ENCODE peak calls at places on chromosomes 2 and 18, in nine cellular contexts. One of them, this sample, is unnamed.

GRCh38 chr2:21020668-21021288 is 23.1 kb downstream of the APOB start:
- DNase-seq in nephron progenitor cell: no peak
- DNase-seq in stomach: no peak
- DNase-seq in WTC11: no peak
- DNase-seq in astrocyte: no peak
- DNase-seq in AG10803: no peak
- DNase-seq in heart right ventricle: no peak
- DNase-seq in AG04449: no peak
- DNase-seq in left ventricle myocardium inferior: no peak
- DNase-seq in this sample: no peak

GRCh38 chr2:86052676-86053075 is 53.0 kb downstream of the POLR1A start:
- DNase-seq in nephron progenitor cell: no peak
- DNase-seq in stomach: no peak
- DNase-seq in WTC11: no peak
- DNase-seq in astrocyte: no peak
- DNase-seq in AG10803: no peak
- DNase-seq in heart right ventricle: no peak
- DNase-seq in AG04449: no peak
- DNase-seq in left ventricle myocardium inferior: no peak
- DNase-seq in this sample: no peak

GRCh38 chr2:20641123-20641985 is 9.5 kb downstream of the HS1BP3 start:
- DNase-seq in nephron progenitor cell: no peak
- DNase-seq in stomach: no peak
- DNase-seq in WTC11: no peak
- DNase-seq in astrocyte: peak
- DNase-seq in AG10803: peak
- DNase-seq in heart right ventricle: no peak
- DNase-seq in AG04449: no peak
- DNase-seq in left ventricle myocardium inferior: peak
- DNase-seq in this sample: no peak

GRCh38 chr2:2572393-2573204 is 241.5 kb upstream of the MYT1L start:
- DNase-seq in nephron progenitor cell: no peak
- DNase-seq in stomach: no peak
- DNase-seq in WTC11: no peak
- DNase-seq in astrocyte: no peak
- DNase-seq in AG10803: no peak
- DNase-seq in heart right ventricle: no peak
- DNase-seq in AG04449: no peak
- DNase-seq in left ventricle myocardium inferior: no peak
- DNase-seq in this sample: no peak

GRCh38 chr2:58930541-58930940 is 689.4 kb upstream of the FANCL start:
- DNase-seq in nephron progenitor cell: no peak
- DNase-seq in stomach: no peak
- DNase-seq in WTC11: no peak
- DNase-seq in astrocyte: peak
- DNase-seq in AG10803: no peak
- DNase-seq in heart right ventricle: no peak
- DNase-seq in AG04449: no peak
- DNase-seq in left ventricle myocardium inferior: no peak
- DNase-seq in this sample: no peak

GRCh38 chr2:98461650-98462049 is 17.0 kb downstream of the INPP4A start:
- DNase-seq in nephron progenitor cell: no peak
- DNase-seq in stomach: no peak
- DNase-seq in WTC11: no peak
- DNase-seq in astrocyte: no peak
- DNase-seq in AG10803: no peak
- DNase-seq in heart right ventricle: peak
- DNase-seq in AG04449: no peak
- DNase-seq in left ventricle myocardium inferior: peak
- DNase-seq in this sample: no peak

GRCh38 chr2:222909276-222909675 is 48.4 kb downstream of the ACSL3 start:
- DNase-seq in nephron progenitor cell: no peak
- DNase-seq in stomach: no peak
- DNase-seq in WTC11: no peak
- DNase-seq in astrocyte: no peak
- DNase-seq in AG10803: no peak
- DNase-seq in heart right ventricle: no peak
- DNase-seq in AG04449: no peak
- DNase-seq in left ventricle myocardium inferior: no peak
- DNase-seq in this sample: no peak

GRCh38 chr2:66574701-66575624 is 140.0 kb downstream of the MEIS1 start:
- DNase-seq in nephron progenitor cell: peak
- DNase-seq in stomach: no peak
- DNase-seq in WTC11: peak
- DNase-seq in astrocyte: peak
- DNase-seq in AG10803: peak
- DNase-seq in heart right ventricle: peak
- DNase-seq in AG04449: no peak
- DNase-seq in left ventricle myocardium inferior: peak
- DNase-seq in this sample: peak

GRCh38 chr2:16330012-16330411 is 335.6 kb downstream of the CYRIA start:
- DNase-seq in nephron progenitor cell: peak
- DNase-seq in stomach: no peak
- DNase-seq in WTC11: no peak
- DNase-seq in astrocyte: no peak
- DNase-seq in AG10803: no peak
- DNase-seq in heart right ventricle: no peak
- DNase-seq in AG04449: no peak
- DNase-seq in left ventricle myocardium inferior: no peak
- DNase-seq in this sample: no peak

GRCh38 chr2:156331572-156332451 is 709 bp downstream of the NR4A2 start:
- DNase-seq in nephron progenitor cell: peak
- DNase-seq in stomach: peak
- DNase-seq in WTC11: no peak
- DNase-seq in astrocyte: peak
- DNase-seq in AG10803: peak
- DNase-seq in heart right ventricle: peak
- DNase-seq in AG04449: no peak
- DNase-seq in left ventricle myocardium inferior: peak
- DNase-seq in this sample: peak

GRCh38 chr2:28276076-28276618 is 116.5 kb upstream of the FOSL2 start:
- DNase-seq in nephron progenitor cell: no peak
- DNase-seq in stomach: no peak
- DNase-seq in WTC11: no peak
- DNase-seq in astrocyte: peak
- DNase-seq in AG10803: peak
- DNase-seq in heart right ventricle: no peak
- DNase-seq in AG04449: peak
- DNase-seq in left ventricle myocardium inferior: no peak
- DNase-seq in this sample: peak

GRCh38 chr2:129722306-129723020 is 257.0 kb upstream of the RAB6C start:
- DNase-seq in nephron progenitor cell: no peak
- DNase-seq in stomach: no peak
- DNase-seq in WTC11: no peak
- DNase-seq in astrocyte: no peak
- DNase-seq in AG10803: no peak
- DNase-seq in heart right ventricle: no peak
- DNase-seq in AG04449: no peak
- DNase-seq in left ventricle myocardium inferior: no peak
- DNase-seq in this sample: no peak

GRCh38 chr2:126902859-126903258 is 4.2 kb downstream of the TEX51 start:
- DNase-seq in nephron progenitor cell: no peak
- DNase-seq in stomach: no peak
- DNase-seq in WTC11: no peak
- DNase-seq in astrocyte: no peak
- DNase-seq in AG10803: no peak
- DNase-seq in heart right ventricle: no peak
- DNase-seq in AG04449: no peak
- DNase-seq in left ventricle myocardium inferior: no peak
- DNase-seq in this sample: no peak

GRCh38 chr2:57396364-57397098 is 650.1 kb upstream of the VRK2 start:
- DNase-seq in nephron progenitor cell: no peak
- DNase-seq in stomach: no peak
- DNase-seq in WTC11: no peak
- DNase-seq in astrocyte: no peak
- DNase-seq in AG10803: no peak
- DNase-seq in heart right ventricle: no peak
- DNase-seq in AG04449: no peak
- DNase-seq in left ventricle myocardium inferior: no peak
- DNase-seq in this sample: no peak

GRCh38 chr2:88671786-88672427 is 19.6 kb upstream of the RPIA start:
- DNase-seq in nephron progenitor cell: peak
- DNase-seq in stomach: no peak
- DNase-seq in WTC11: no peak
- DNase-seq in astrocyte: peak
- DNase-seq in AG10803: peak
- DNase-seq in heart right ventricle: no peak
- DNase-seq in AG04449: no peak
- DNase-seq in left ventricle myocardium inferior: no peak
- DNase-seq in this sample: no peak

GRCh38 chr2:151040036-151040435 is 221.6 kb downstream of the RBM43 start:
- DNase-seq in nephron progenitor cell: no peak
- DNase-seq in stomach: no peak
- DNase-seq in WTC11: no peak
- DNase-seq in astrocyte: peak
- DNase-seq in AG10803: peak
- DNase-seq in heart right ventricle: no peak
- DNase-seq in AG04449: no peak
- DNase-seq in left ventricle myocardium inferior: no peak
- DNase-seq in this sample: peak

GRCh38 chr2:70396589-70396988 is 94.7 kb upstream of the FAM136A start:
- DNase-seq in nephron progenitor cell: no peak
- DNase-seq in stomach: no peak
- DNase-seq in WTC11: no peak
- DNase-seq in astrocyte: no peak
- DNase-seq in AG10803: peak
- DNase-seq in heart right ventricle: no peak
- DNase-seq in AG04449: no peak
- DNase-seq in left ventricle myocardium inferior: no peak
- DNase-seq in this sample: no peak

DNA sequence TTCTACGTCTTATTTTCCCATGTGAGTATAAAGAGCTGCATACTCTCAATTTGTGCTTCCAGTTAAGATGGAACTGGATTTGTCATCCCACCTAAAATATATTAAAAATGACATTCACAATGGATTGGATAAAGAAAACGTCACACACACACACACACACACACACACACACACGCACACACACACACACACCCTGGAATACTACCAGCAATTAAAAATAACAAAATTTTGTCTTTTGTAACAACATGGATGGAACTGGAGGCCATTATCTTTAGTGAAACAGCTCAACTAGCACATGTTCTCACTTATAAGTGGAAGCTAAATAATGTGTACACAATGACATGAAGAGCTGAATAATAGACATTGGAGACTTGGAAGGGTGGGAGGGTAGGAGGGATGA is 3.8 kb upstream of the QPCT start:
- DNase-seq in nephron progenitor cell: no peak
- DNase-seq in stomach: no peak
- DNase-seq in WTC11: no peak
- DNase-seq in astrocyte: no peak
- DNase-seq in AG10803: no peak
- DNase-seq in heart right ventricle: no peak
- DNase-seq in AG04449: no peak
- DNase-seq in left ventricle myocardium inferior: no peak
- DNase-seq in this sample: no peak
- TF ChIP-seq CTCF in nephron progenitor cell: no peak
- TF ChIP-seq CTCF in stomach: no peak
- TF ChIP-seq CTCF in WTC11: no peak
- TF ChIP-seq CTCF in astrocyte: no peak
- TF ChIP-seq CTCF in AG10803: no peak
- TF ChIP-seq CTCF in heart right ventricle: no peak
- TF ChIP-seq CTCF in AG04449: no peak
- TF ChIP-seq CTCF in left ventricle myocardium inferior: no peak
- TF ChIP-seq CTCF in this sample: no peak

GRCh38 chr18:32577561-32577960 is 106.9 kb upstream of the GAREM1 start:
- DNase-seq in nephron progenitor cell: no peak
- DNase-seq in stomach: no peak
- DNase-seq in WTC11: no peak
- DNase-seq in astrocyte: no peak
- DNase-seq in AG10803: no peak
- DNase-seq in heart right ventricle: no peak
- DNase-seq in AG04449: no peak
- DNase-seq in left ventricle myocardium inferior: no peak
- DNase-seq in this sample: no peak

DNA sequence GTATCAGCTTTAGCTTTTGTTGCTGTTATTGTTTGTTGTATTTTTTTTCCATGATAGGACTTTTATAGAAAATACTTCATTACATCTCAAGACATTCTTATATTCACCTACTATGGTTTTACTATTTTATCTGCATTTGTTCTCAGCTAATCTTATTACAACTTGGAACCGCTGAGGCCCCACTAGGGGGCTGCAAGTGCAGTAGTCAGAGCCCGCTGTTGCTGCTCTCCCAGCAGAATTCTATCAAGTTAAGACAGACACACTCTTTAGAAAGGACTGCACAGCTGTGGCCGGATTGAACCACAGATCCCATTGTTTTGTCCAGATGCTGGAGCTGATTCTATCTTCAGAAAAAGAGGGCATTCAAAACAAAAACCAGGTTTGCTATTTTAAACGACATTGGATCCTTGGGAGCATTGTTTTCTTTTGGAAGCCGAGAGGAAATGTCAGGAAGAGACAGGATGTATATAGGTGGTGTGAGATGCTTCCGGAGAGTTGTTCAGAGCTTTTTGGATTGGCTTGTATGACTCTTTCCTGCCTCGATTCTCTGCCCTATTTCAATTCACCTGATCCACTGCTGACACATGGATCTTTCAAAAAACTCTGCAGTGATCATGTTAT is 105.7 kb upstream of the GAREM1 start:
- DNase-seq in nephron progenitor cell: peak
- DNase-seq in stomach: no peak
- DNase-seq in WTC11: peak
- DNase-seq in astrocyte: peak
- DNase-seq in AG10803: no peak
- DNase-seq in heart right ventricle: no peak
- DNase-seq in AG04449: no peak
- DNase-seq in left ventricle myocardium inferior: no peak
- DNase-seq in this sample: no peak
- TF ChIP-seq CTCF in nephron progenitor cell: peak
- TF ChIP-seq CTCF in stomach: no peak
- TF ChIP-seq CTCF in WTC11: no peak
- TF ChIP-seq CTCF in astrocyte: peak
- TF ChIP-seq CTCF in AG10803: peak
- TF ChIP-seq CTCF in heart right ventricle: peak
- TF ChIP-seq CTCF in AG04449: no peak
- TF ChIP-seq CTCF in left ventricle myocardium inferior: peak
- TF ChIP-seq CTCF in this sample: peak

DNA sequence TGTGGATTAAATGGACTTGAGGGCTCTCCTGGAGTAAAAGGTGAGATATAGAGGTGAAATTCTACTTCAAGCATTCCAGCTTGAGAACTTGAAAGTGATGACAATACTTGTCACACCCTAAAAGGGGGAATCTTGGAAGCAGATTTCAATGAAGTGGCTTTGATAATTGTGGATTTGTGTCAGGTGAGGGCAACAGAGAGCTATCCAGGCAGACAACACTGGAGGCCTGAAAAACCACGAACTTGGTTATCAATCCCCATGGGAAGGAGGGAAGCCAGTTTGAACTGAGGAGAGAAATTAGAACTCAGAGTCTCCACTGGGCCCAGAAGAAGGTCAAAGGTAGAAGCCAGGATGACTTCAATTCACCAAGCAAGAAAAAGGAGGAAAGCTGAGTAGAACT is 263.9 kb downstream of the FIGN start:
- DNase-seq in nephron progenitor cell: no peak
- DNase-seq in stomach: no peak
- DNase-seq in WTC11: no peak
- DNase-seq in astrocyte: peak
- DNase-seq in AG10803: peak
- DNase-seq in heart right ventricle: no peak
- DNase-seq in AG04449: no peak
- DNase-seq in left ventricle myocardium inferior: no peak
- DNase-seq in this sample: no peak
- TF ChIP-seq CTCF in nephron progenitor cell: no peak
- TF ChIP-seq CTCF in stomach: no peak
- TF ChIP-seq CTCF in WTC11: no peak
- TF ChIP-seq CTCF in astrocyte: peak
- TF ChIP-seq CTCF in AG10803: peak
- TF ChIP-seq CTCF in heart right ventricle: peak
- TF ChIP-seq CTCF in AG04449: peak
- TF ChIP-seq CTCF in left ventricle myocardium inferior: peak
- TF ChIP-seq CTCF in this sample: peak

GRCh38 chr2:75068546-75068945 is 110.1 kb downstream of the POLE4 start:
- DNase-seq in nephron progenitor cell: no peak
- DNase-seq in stomach: no peak
- DNase-seq in WTC11: no peak
- DNase-seq in astrocyte: no peak
- DNase-seq in AG10803: no peak
- DNase-seq in heart right ventricle: no peak
- DNase-seq in AG04449: no peak
- DNase-seq in left ventricle myocardium inferior: no peak
- DNase-seq in this sample: no peak
- TF ChIP-seq CTCF in nephron progenitor cell: no peak
- TF ChIP-seq CTCF in stomach: no peak
- TF ChIP-seq CTCF in WTC11: no peak
- TF ChIP-seq CTCF in astrocyte: no peak
- TF ChIP-seq CTCF in AG10803: no peak
- TF ChIP-seq CTCF in heart right ventricle: no peak
- TF ChIP-seq CTCF in AG04449: peak
- TF ChIP-seq CTCF in left ventricle myocardium inferior: peak
- TF ChIP-seq CTCF in this sample: no peak

This sample was measured in AG09319.